ENCODE peak calls at places on chromosomes 6 and 20, in four cellular contexts. H is left ventricle myocardium inferior, J is stomach, P is ovary. T is an unnamed sample. For H3K4me1, the result is how much of the 10 kb centered on the place peaks cover.

GRCh38 chr20:44215125-44215524 is 4.6 kb upstream of the OSER1 start:
- DNase-seq in H (peak), J (peak), P (peak), T (peak)

GRCh38 chr20:37673429-37673828 is 20.4 kb upstream of the CTNNBL1 start:
- DNase-seq in H (no peak), J (no peak), P (no peak), T (no peak)

GRCh38 chr6:31497595-31498476 is at the start of gene MICB:
- DNase-seq in H (peak), J (peak), P (peak), T (peak)

GRCh38 chr6:88145298-88145963 is 20.7 kb downstream of the CNR1 start:
- DNase-seq in P (no peak), J (no peak), H (no peak), T (no peak)

GRCh38 chr6:118134257-118134656 is 227.2 kb downstream of the SLC35F1 start:
- DNase-seq in H (no peak), P (no peak), J (no peak), T (no peak)

GRCh38 chr6:157647261-157647915 is 175.7 kb upstream of the SNX9 start:
- DNase-seq in H (no peak), J (no peak), P (no peak), T (no peak)

GRCh38 chr6:16633465-16633864 is 127.8 kb downstream of the ATXN1 start:
- DNase-seq in H (peak), P (no peak), J (no peak), T (no peak)

GRCh38 chr6:17574871-17575560 is 25.1 kb upstream of the FAM8A1 start:
- DNase-seq in P (no peak), H (no peak), J (no peak), T (no peak)

GRCh38 chr6:46808806-46809205 is 15.6 kb downstream of the MEP1A start:
- DNase-seq in P (no peak), H (no peak), J (no peak), T (no peak)

GRCh38 chr6:7267521-7268091 is 45.4 kb downstream of the SSR1 start:
- DNase-seq in H (no peak), J (peak), P (no peak), T (no peak)

GRCh38 chr6:89058627-89059026 is 21.9 kb upstream of the PNRC1 start:
- DNase-seq in P (no peak), J (no peak), H (no peak), T (no peak)

GRCh38 chr6:156933201-156934053 is 156.2 kb downstream of the ARID1B start:
- DNase-seq in J (peak), P (no peak), H (no peak), T (no peak)

GRCh38 chr6:117930645-117931044 is 23.6 kb downstream of the SLC35F1 start:
- DNase-seq in J (no peak), H (no peak), P (no peak), T (no peak)

GRCh38 chr6:8075704-8076103 is 11.5 kb upstream of the BLOC1S5 start:
- DNase-seq in J (no peak), P (no peak), H (no peak), T (no peak)

GRCh38 chr6:165049362-165049761 is 260.0 kb downstream of the C6orf118 start:
- DNase-seq in J (no peak), H (no peak), P (no peak), T (no peak)

GRCh38 chr6:106807946-106808611 is 166.4 kb downstream of the CD24 start:
- DNase-seq in J (no peak), H (no peak), P (no peak), T (no peak)

GRCh38 chr20:41058007-41058673 is 29.5 kb downstream of the TOP1 start:
- DNase-seq in J (no peak), P (no peak), H (no peak), T (no peak)

GRCh38 chr6:138944412-138944811 is 43.6 kb downstream of the REPS1 start:
- DNase-seq in H (no peak), J (no peak), P (no peak), T (no peak)

GRCh38 chr6:132391391-132392291 is 9.6 kb downstream of the MOXD1 start:
- DNase-seq in J (no peak), H (peak), P (no peak), T (no peak)

GRCh38 chr6:157635388-157636244 is 187.4 kb upstream of the SNX9 start:
- DNase-seq in J (no peak), P (peak), H (no peak), T (no peak)

GRCh38 chr20:574297-574942 is 30.8 kb upstream of the CSNK2A1 start:
- DNase-seq in J (no peak), H (peak), P (no peak), T (no peak)

GRCh38 chr6:156866181-156866862 is 89.1 kb downstream of the ARID1B start:
- DNase-seq in P (no peak), H (no peak), J (no peak), T (no peak)

GRCh38 chr6:126040826-126041225 is 54.5 kb downstream of the TRMT11 start:
- DNase-seq in P (no peak), H (no peak), J (peak), T (no peak)

GRCh38 chr20:22684072-22684762 is 99.8 kb upstream of the FOXA2 start:
- DNase-seq in H (peak), P (peak), J (peak), T (no peak)

GRCh38 chr6:166747644-166748595 is 120.9 kb upstream of the RPS6KA2 start:
- DNase-seq in P (no peak), H (no peak), J (no peak), T (no peak)

GRCh38 chr6:46392294-46392693 is 99.0 kb downstream of the RCAN2 start:
- DNase-seq in H (no peak), J (no peak), P (no peak), T (no peak)

GRCh38 chr20:50788045-50788867 is 6.6 kb upstream of the BCAS4 start:
- DNase-seq in H (no peak), P (peak), J (no peak), T (no peak)

GRCh38 chr6:14066782-14067406 is 50.7 kb upstream of the CD83 start:
- DNase-seq in P (no peak), J (no peak), H (no peak), T (no peak)

GRCh38 chr6:148807784-148808183 is 61.0 kb downstream of the UST start:
- DNase-seq in J (no peak), P (no peak), H (no peak), T (no peak)

GRCh38 chr20:6579417-6579816 is 188.1 kb upstream of the BMP2 start:
- DNase-seq in J (no peak), H (no peak), P (no peak), T (no peak)
- H3K27ac ChIP-seq in J (no peak), H (peak), P (no peak), T (no peak)

GRCh38 chr20:11246251-11246775 is 572.5 kb upstream of the JAG1 start:
- DNase-seq in H (no peak), J (no peak), P (no peak), T (no peak)

GRCh38 chr20:11247059-11247630 is 573.3 kb upstream of the JAG1 start:
- DNase-seq in J (no peak), H (no peak), P (no peak), T (no peak)

GRCh38 chr20:11247943-11248475 is 574.2 kb upstream of the JAG1 start:
- DNase-seq in P (no peak), H (no peak), J (no peak), T (no peak)

GRCh38 chr20:11245431-11245830 is 571.6 kb upstream of the JAG1 start:
- DNase-seq in P (no peak), H (no peak), J (no peak), T (no peak)

DNA sequence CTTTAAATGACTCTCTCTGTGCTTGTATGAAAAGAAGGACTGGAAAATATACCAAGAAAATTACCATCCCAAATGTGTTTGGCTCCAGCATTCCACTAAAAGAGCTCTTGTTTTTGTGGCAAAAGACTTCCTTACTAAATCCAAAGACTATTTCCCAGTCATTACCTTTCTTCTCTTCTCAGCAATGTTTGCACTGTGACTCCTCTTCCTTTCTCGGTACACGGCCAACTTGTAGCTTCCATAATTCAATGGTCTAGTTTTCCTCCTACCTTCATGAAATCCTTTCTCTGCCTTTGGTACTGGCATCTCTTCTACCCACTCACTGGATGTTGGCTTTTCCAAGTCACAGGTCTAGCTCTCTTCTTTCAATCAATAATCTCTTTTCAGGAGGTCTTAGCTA is 568.5 kb upstream of the JAG1 start:
- DNase-seq in J (no peak), H (no peak), P (no peak), T (no peak)
- TF ChIP-seq CTCF in J (no peak), H (no peak), P (no peak), T (no peak)

GRCh38 chr6:11307226-11307625 is 74.8 kb upstream of the NEDD9 start:
- DNase-seq in H (no peak), P (no peak), J (no peak), T (no peak)

GRCh38 chr6:11309947-11310665 is 77.6 kb upstream of the NEDD9 start:
- DNase-seq in P (no peak), H (no peak), J (no peak), T (no peak)

DNA sequence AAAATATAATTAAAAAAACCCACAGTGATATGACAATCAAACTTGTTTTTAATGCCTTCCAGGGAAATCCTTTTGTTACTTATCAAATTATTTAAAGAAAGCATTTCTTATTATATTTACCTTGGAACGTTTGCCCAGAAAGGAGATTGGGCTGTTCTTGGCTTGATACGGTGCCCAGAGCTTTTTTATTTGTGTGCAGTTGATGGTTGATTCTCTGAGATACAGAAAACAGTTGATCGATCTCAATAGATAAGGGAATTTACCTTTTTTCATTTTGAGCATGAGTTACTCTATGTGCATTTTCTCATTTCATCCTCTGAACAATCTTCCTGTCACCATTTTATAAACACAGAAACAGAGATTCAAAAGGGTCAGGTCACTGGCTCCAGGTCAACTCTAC is 72.5 kb upstream of the NEDD9 start:
- DNase-seq in P (no peak), H (no peak), J (no peak), T (no peak)
- H3K4me1 ChIP-seq in P (under half), H (under half), J (under half), T (under half)

DNA sequence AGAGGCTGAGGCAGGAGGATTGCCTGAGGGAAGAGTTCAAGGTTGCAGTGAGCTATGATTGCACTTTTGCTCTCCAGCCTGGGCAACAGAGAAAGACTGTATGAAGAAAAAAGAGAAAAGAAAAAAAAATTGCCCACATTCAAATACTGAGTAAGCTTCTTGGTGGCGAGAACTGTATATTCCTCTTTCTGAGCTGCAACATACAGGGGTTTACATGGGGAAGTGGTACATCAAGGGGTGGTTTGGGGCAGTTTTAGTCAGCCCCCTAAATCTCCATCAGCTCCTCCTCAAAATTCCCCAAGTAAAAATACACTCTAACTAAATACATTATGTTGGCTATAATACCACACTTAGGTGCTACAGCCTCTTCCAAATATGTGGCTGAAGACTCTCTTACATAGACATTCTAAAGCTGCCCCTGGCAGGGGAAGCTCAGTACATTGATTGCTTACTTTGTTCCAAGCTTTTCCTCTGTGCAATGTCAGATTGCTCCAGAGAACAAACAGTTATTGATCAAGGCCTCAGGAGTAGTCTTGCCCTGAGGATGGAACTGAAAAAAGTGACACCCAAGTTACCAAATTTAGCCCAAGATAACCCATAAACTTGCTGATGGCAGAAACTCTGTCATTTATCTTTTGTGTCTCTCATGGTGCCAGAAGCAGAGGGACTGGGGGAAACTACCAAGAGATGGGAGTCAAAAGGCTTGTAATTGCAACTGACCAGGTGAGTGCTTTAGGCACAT is 107.4 kb upstream of the RIPOR2 start:
- DNase-seq in P (no peak), H (no peak), J (no peak), T (no peak)
- H3K27ac ChIP-seq in P (no peak), H (no peak), J (no peak), T (no peak)

GRCh38 chr6:113184291-113184690 is 672.9 kb upstream of the MARCKS start:
- DNase-seq in J (no peak), H (no peak), P (no peak), T (no peak)
- TF ChIP-seq CTCF in J (no peak), H (no peak), P (no peak), T (no peak)

T was measured in CD8-positive, alpha-beta T cell.